ENCODE peak calls at places on chromosome 22, in five cellular contexts. I is prostate gland, J is LNCaP clone FGC, Y is MM.1S, Q is MCF 10A. K is an unnamed sample.

GRCh38 chr22:46801826-46802607 is 39.6 kb downstream of the TBC1D22A start:
- DNase-seq in Q (no peak), Y (no peak), J (no peak), I (no peak), K (no peak)

GRCh38 chr22:49046546-49047305 is 780.9 kb downstream of the BRD1 start:
- DNase-seq in Q (no peak), J (no peak), I (no peak), Y (peak; percentile 19), K (peak; percentile 60)

GRCh38 chr22:39598017-39598965 is 27.7 kb downstream of the CACNA1I start:
- DNase-seq in Q (peak; percentile 38), Y (peak; percentile 76), I (peak; percentile 28), J (peak; percentile 50), K (peak; percentile 65)

GRCh38 chr22:40041738-40042137 is 47.0 kb downstream of the FAM83F start:
- DNase-seq in Y (no peak), Q (no peak), J (no peak), I (no peak), K (no peak)

GRCh38 chr22:46108564-46109473 is 41.5 kb upstream of the PPARA start:
- DNase-seq in J (no peak), Q (peak; percentile 72), Y (no peak), I (no peak), K (no peak)

GRCh38 chr22:45429921-45430775 is 16.7 kb downstream of the RIBC2 start:
- DNase-seq in Q (no peak), J (no peak), I (no peak), Y (no peak), K (no peak)

GRCh38 chr22:46586123-46586519 is 34.1 kb upstream of the GRAMD4 start:
- DNase-seq in J (no peak), Y (no peak), Q (no peak), I (no peak), K (no peak)

GRCh38 chr22:30045901-30046715 is 34.2 kb upstream of the HORMAD2 start:
- DNase-seq in Y (no peak), I (no peak), J (no peak), Q (no peak), K (no peak)

GRCh38 chr22:20611418-20611817 is 104.0 kb downstream of the MED15 start:
- DNase-seq in J (no peak), Y (no peak), Q (no peak), I (no peak), K (no peak)

GRCh38 chr22:46577361-46578249 is 40.2 kb upstream of the CELSR1 start:
- DNase-seq in Y (no peak), J (no peak), Q (peak; percentile 13), I (no peak), K (peak; percentile 52)

GRCh38 chr22:29600846-29601245 is 2.6 kb upstream of the NF2 start:
- DNase-seq in Y (no peak), Q (no peak), I (no peak), J (no peak), K (no peak)

GRCh38 chr22:23984430-23984829 is 4.5 kb downstream of the GSTT2 start:
- DNase-seq in J (no peak), I (no peak), Y (peak; percentile 22), Q (peak; percentile 65), K (peak; percentile 29)

GRCh38 chr22:36377022-36377631 is 10.6 kb downstream of the MYH9 start:
- DNase-seq in Q (no peak), J (no peak), I (no peak), Y (peak; percentile 81), K (peak; percentile 66)

GRCh38 chr22:48677168-48677520 is 1150.5 kb downstream of the BRD1 start:
- DNase-seq in Y (no peak), J (no peak), I (no peak), Q (no peak), K (no peak)

GRCh38 chr22:35033635-35034296 is 32.2 kb upstream of the ISX start:
- DNase-seq in Y (no peak), J (no peak), I (no peak), Q (no peak), K (no peak)

GRCh38 chr22:29872145-29872893 is 10.7 kb upstream of the MTMR3 start:
- DNase-seq in Q (no peak), J (no peak), Y (peak; percentile 31), I (no peak), K (no peak)

GRCh38 chr22:39223091-39223710 is 21.6 kb downstream of the PDGFB start:
- DNase-seq in Q (no peak), J (no peak), Y (no peak), I (no peak), K (no peak)

GRCh38 chr22:36764641-36765040 is 11.3 kb downstream of the IFT27 start:
- DNase-seq in I (no peak), Q (no peak), J (no peak), Y (no peak), K (no peak)

GRCh38 chr22:22769434-22770279 is 118.0 kb upstream of the IGLL5 start:
- DNase-seq in J (no peak), Q (no peak), Y (no peak), I (no peak), K (no peak)

GRCh38 chr22:22771696-22772377 is 115.8 kb upstream of the IGLL5 start:
- DNase-seq in I (no peak), Q (no peak), J (no peak), Y (no peak), K (no peak)

GRCh38 chr22:22768885-22769284 is 118.7 kb upstream of the IGLL5 start:
- DNase-seq in I (no peak), Y (no peak), J (no peak), Q (no peak), K (no peak)

GRCh38 chr22:22770881-22771280 is 116.7 kb upstream of the IGLL5 start:
- DNase-seq in Q (no peak), J (no peak), I (no peak), Y (no peak), K (no peak)

GRCh38 chr22:22770280-22770871 is 117.2 kb upstream of the IGLL5 start:
- DNase-seq in Y (no peak), I (peak; percentile 14), Q (peak; percentile 69), J (peak; percentile 71), K (peak; percentile 29)
- TF ChIP-seq CTCF in Y (peak; percentile 65), I (peak; percentile 31), Q (peak; percentile 86), J (peak; percentile 70), K (peak; percentile 69)

GRCh38 chr22:25027552-25027951 is 75.0 kb downstream of the KIAA1671 start:
- DNase-seq in Q (peak; percentile 40), Y (no peak), I (no peak), J (no peak), K (no peak)

GRCh38 chr22:25028841-25029141 is 76.3 kb downstream of the KIAA1671 start:
- DNase-seq in Q (no peak), I (no peak), Y (no peak), J (no peak), K (no peak)

GRCh38 chr22:25029181-25029580 is 76.7 kb downstream of the KIAA1671 start:
- DNase-seq in J (no peak), Q (no peak), Y (no peak), I (no peak), K (no peak)

GRCh38 chr22:25027052-25027525 is 74.6 kb downstream of the KIAA1671 start:
- DNase-seq in J (no peak), Q (no peak), Y (peak; percentile 60), I (no peak), K (no peak)

GRCh38 chr22:25027959-25028840 is 75.7 kb downstream of the KIAA1671 start:
- DNase-seq in J (no peak), Y (no peak), Q (no peak), I (no peak), K (no peak)
- TF ChIP-seq CTCF in J (peak; percentile 43), Y (peak; percentile 41), Q (peak; percentile 28), I (peak; percentile 46), K (peak; percentile 12)

DNA sequence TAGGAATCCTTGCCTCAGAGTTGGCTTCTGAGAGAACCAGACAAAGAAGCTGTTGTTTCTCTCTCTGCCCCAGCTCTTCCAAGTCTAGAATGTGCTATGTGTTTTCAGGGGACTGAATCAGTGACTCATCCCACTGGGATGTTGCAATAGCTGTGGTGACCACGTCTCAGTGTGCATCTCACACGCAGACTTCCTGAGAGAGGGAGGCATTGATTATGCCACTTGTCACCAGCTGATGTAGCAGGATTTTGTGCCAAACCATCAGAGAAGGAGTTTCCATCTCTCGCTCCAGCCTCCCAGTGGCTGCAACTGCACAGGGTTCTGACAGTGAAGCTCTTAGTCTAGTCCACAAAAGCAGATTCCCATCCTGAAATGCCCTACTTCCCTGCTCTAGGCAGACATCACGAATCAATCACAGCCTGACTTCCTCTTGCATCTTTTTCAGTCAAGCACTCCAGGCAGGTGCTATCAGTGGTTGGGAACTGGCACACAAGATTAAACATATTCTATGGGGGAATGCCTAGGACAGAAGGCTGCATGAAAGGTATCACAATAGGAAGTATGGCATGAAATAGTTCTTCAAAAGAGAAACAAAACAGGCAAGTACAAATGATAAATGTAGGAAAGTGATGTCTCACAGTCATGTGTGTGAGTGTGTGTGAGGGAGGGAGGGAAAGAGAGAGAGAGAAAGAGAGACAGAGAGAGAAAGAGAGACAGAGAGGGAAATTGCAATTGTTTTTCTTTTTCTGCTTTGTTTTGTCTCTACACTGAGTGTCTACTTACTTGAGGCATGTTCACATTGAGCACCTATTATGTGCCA is 456.0 kb downstream of the MIAT start:
- DNase-seq in J (no peak), Q (peak; percentile 86), Y (no peak), I (peak; percentile 34), K (no peak)
- TF ChIP-seq CTCF in J (no peak), Q (no peak), Y (no peak), I (no peak), K (no peak)

DNA sequence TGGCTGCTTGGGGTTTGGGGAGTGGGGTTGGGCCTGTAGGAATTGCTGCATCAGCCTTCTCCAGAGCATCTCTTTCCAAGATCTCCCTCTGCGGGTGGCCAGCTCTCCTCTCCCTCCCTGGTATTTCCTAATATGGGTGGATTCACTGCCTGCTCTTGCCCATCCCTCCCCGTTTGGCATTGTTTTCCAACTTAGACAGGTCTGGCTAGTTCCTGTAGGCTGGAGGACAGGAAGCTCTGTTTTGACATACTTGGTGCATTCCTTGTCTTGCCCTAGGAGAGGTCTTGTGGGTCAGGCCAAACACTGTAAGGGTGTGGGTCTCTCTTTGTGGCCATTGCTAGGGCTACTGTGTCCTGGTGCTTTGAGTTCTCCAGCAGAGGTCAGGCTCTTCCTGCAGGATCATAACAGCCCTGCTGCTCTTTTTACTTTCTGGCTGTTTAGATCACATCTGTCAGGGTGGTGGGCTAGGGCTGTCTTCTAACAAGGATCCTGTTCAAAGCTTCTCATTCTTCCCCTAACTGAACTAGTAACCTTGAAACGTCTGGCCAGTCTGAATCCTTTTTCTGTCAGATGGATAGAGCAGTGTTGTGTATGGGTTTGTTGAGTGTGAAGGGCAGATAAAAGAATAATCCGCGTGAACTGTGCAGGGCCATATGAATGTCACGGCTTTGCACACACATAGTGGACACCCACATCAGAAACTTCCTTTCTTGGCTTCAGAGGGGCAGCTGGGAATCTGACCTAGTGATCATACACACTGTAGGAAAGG is 18.3 kb upstream of the MICALL1 start:
- DNase-seq in Y (no peak), Q (peak; percentile 94), J (peak; percentile 96), I (peak; percentile 90), K (no peak)
- TF ChIP-seq CTCF in Y (peak; percentile 18), Q (peak; percentile 56), J (peak; percentile 41), I (peak; percentile 45), K (peak; percentile 12)

GRCh38 chr22:22810018-22810427 is 77.6 kb upstream of the IGLL5 start:
- DNase-seq in Q (peak; percentile 47), Y (no peak), I (no peak), J (no peak), K (peak; percentile 43)
- TF ChIP-seq CTCF in Q (peak; percentile 49), Y (peak; percentile 23), I (peak; percentile 53), J (peak; percentile 71), K (peak; percentile 51)

GRCh38 chr22:42692239-42693054 is 28.2 kb downstream of the A4GALT start:
- DNase-seq in Y (no peak), J (no peak), Q (no peak), I (no peak), K (peak; percentile 73)
- TF ChIP-seq CTCF in Y (peak; percentile 22), J (no peak), Q (no peak), I (no peak), K (peak; percentile 22)

K was measured in GM20000.